ENCODE peak calls at places on chromosomes 16 and 17, in six cellular contexts. One of them, this sample, is unnamed.

GRCh38 chr16:58027341-58028167 is 2.0 kb downstream of the MMP15 start:
- DNase-seq in cardiac fibroblast: peak; percentile 22
- DNase-seq in NCI-H460: no peak
- DNase-seq in HS-27A: no peak
- DNase-seq in CD4-positive, alpha-beta memory T cell: no peak
- DNase-seq in GM19239: no peak
- DNase-seq in this sample: no peak

GRCh38 chr16:48212033-48212432 is 32.1 kb upstream of the LONP2 start:
- DNase-seq in cardiac fibroblast: no peak
- DNase-seq in NCI-H460: no peak
- DNase-seq in HS-27A: no peak
- DNase-seq in CD4-positive, alpha-beta memory T cell: no peak
- DNase-seq in GM19239: no peak
- DNase-seq in this sample: no peak

GRCh38 chr17:81511550-81511799 is 1.1 kb downstream of the ACTG1 start:
- DNase-seq in cardiac fibroblast: no peak
- DNase-seq in NCI-H460: no peak
- DNase-seq in HS-27A: no peak
- DNase-seq in CD4-positive, alpha-beta memory T cell: no peak
- DNase-seq in GM19239: no peak
- DNase-seq in this sample: no peak

GRCh38 chr16:87419971-87420370 is 27.8 kb downstream of the MAP1LC3B start:
- DNase-seq in cardiac fibroblast: no peak
- DNase-seq in NCI-H460: no peak
- DNase-seq in HS-27A: no peak
- DNase-seq in CD4-positive, alpha-beta memory T cell: no peak
- DNase-seq in GM19239: no peak
- DNase-seq in this sample: no peak

GRCh38 chr16:17173134-17173729 is 297.5 kb downstream of the XYLT1 start:
- DNase-seq in cardiac fibroblast: peak; percentile 60
- DNase-seq in NCI-H460: no peak
- DNase-seq in HS-27A: no peak
- DNase-seq in CD4-positive, alpha-beta memory T cell: no peak
- DNase-seq in GM19239: no peak
- DNase-seq in this sample: no peak

GRCh38 chr16:86403541-86404163 is 106.7 kb upstream of the FOXF1 start:
- DNase-seq in cardiac fibroblast: no peak
- DNase-seq in NCI-H460: no peak
- DNase-seq in HS-27A: no peak
- DNase-seq in CD4-positive, alpha-beta memory T cell: no peak
- DNase-seq in GM19239: no peak
- DNase-seq in this sample: no peak

GRCh38 chr16:81350306-81350615 is 35.5 kb downstream of the GAN start:
- DNase-seq in cardiac fibroblast: peak; percentile 22
- DNase-seq in NCI-H460: no peak
- DNase-seq in HS-27A: no peak
- DNase-seq in CD4-positive, alpha-beta memory T cell: no peak
- DNase-seq in GM19239: no peak
- DNase-seq in this sample: no peak

GRCh38 chr16:68149596-68149995 is 64.4 kb downstream of the NFATC3 start:
- DNase-seq in cardiac fibroblast: no peak
- DNase-seq in NCI-H460: no peak
- DNase-seq in HS-27A: no peak
- DNase-seq in CD4-positive, alpha-beta memory T cell: no peak
- DNase-seq in GM19239: no peak
- DNase-seq in this sample: no peak

GRCh38 chr16:7185689-7186088 is 147.0 kb upstream of the RBFOX1 start:
- DNase-seq in cardiac fibroblast: peak; percentile 0
- DNase-seq in NCI-H460: no peak
- DNase-seq in HS-27A: no peak
- DNase-seq in CD4-positive, alpha-beta memory T cell: no peak
- DNase-seq in GM19239: no peak
- DNase-seq in this sample: no peak

This sample was measured in naive thymus-derived CD4-positive, alpha-beta T cell.